ENCODE peak calls at places on chromosomes 13 and 19, in four cellular contexts. Z, C, R and J are unnamed samples.

GRCh38 chr19:52640916-52641315 is 2.8 kb upstream of the ZNF83 start:
- DNase-seq in Z (no peak), R (no peak), C (peak), J (no peak)

GRCh38 chr19:40360020-40360686 is 11.7 kb downstream of the PLD3 start:
- DNase-seq in R (no peak), C (no peak), Z (no peak), J (no peak)

GRCh38 chr13:49022472-49023144 is 46.9 kb downstream of the FNDC3A start:
- DNase-seq in R (no peak), C (peak), Z (no peak), J (no peak)

GRCh38 chr13:49409008-49409407 is 34.9 kb downstream of the CAB39L start:
- DNase-seq in C (no peak), Z (no peak), R (no peak), J (no peak)

GRCh38 chr13:45811891-45812583 is 39.5 kb downstream of the SIAH3 start:
- DNase-seq in R (no peak), C (no peak), Z (no peak), J (no peak)

GRCh38 chr19:33134571-33135041 is 2.7 kb downstream of the WDR88 start:
- DNase-seq in Z (no peak), R (no peak), C (no peak), J (no peak)

GRCh38 chr19:14048439-14049153 is 13.3 kb downstream of the PALM3 start:
- DNase-seq in R (no peak), C (peak), Z (no peak), J (no peak)

GRCh38 chr13:102402292-102402691 is 444 bp upstream of the FGF14 start:
- DNase-seq in Z (peak), C (no peak), R (no peak), J (peak)

GRCh38 chr19:18173572-18174294 is at the start of gene IFI30:
- DNase-seq in C (peak), Z (peak), R (no peak), J (no peak)